ENCODE peak calls at places on chromosomes 2 and 18, in eight cellular contexts. V, W, Q, E, H, R, P and A are unnamed samples.

GRCh38 chr2:233816334-233816733 is 38.0 kb downstream of the HJURP start:
- DNase-seq in V (no peak), W (peak), Q (no peak), E (no peak), H (no peak), R (no peak), P (no peak), A (no peak)

GRCh38 chr2:37779611-37780010 is 108.2 kb upstream of the CDC42EP3 start:
- DNase-seq in V (no peak), W (no peak), Q (no peak), E (no peak), H (no peak), R (no peak), P (no peak), A (no peak)

GRCh38 chr2:216882876-216883275 is 23.0 kb upstream of the TNP1 start:
- DNase-seq in V (no peak), W (no peak), Q (no peak), E (no peak), H (no peak), R (no peak), P (no peak), A (no peak)

GRCh38 chr2:41932241-41933034 is 115.4 kb upstream of the PKDCC start:
- DNase-seq in V (no peak), W (no peak), Q (no peak), E (no peak), H (peak), R (no peak), P (no peak), A (peak)

GRCh38 chr2:43210467-43211303 is 15.7 kb downstream of the ZFP36L2 start:
- DNase-seq in V (peak), W (no peak), Q (no peak), E (no peak), H (peak), R (no peak), P (peak), A (peak)

GRCh38 chr2:240421396-240421795 is 14.1 kb upstream of the GPC1 start:
- DNase-seq in V (no peak), W (no peak), Q (no peak), E (peak), H (no peak), R (no peak), P (no peak), A (no peak)

GRCh38 chr2:97752342-97753334 is 39.3 kb downstream of the ZAP70 start:
- DNase-seq in V (peak), W (no peak), Q (peak), E (no peak), H (no peak), R (no peak), P (no peak), A (no peak)

GRCh38 chr18:56038258-56039030 is 450.5 kb upstream of the TCF4 start:
- DNase-seq in V (no peak), W (no peak), Q (no peak), E (no peak), H (no peak), R (no peak), P (no peak), A (no peak)

GRCh38 chr2:224142397-224143312 is 103.6 kb upstream of the SERPINE2 start:
- DNase-seq in V (peak), W (no peak), Q (peak), E (no peak), H (no peak), R (no peak), P (peak), A (peak)

GRCh38 chr2:1694371-1695271 is 49.7 kb downstream of the PXDN start:
- DNase-seq in V (no peak), W (no peak), Q (no peak), E (no peak), H (no peak), R (no peak), P (no peak), A (no peak)

GRCh38 chr18:44943201-44943881 is 262.7 kb downstream of the SETBP1 start:
- DNase-seq in V (peak), W (no peak), Q (peak), E (no peak), H (no peak), R (peak), P (peak), A (peak)

GRCh38 chr2:96315400-96316071 is 9.6 kb upstream of the ITPRIPL1 start:
- DNase-seq in V (peak), W (no peak), Q (peak), E (no peak), H (no peak), R (no peak), P (no peak), A (peak)

GRCh38 chr18:50973367-50974126 is 5.7 kb downstream of the ELAC1 start:
- DNase-seq in V (peak), W (no peak), Q (peak), E (no peak), H (no peak), R (no peak), P (no peak), A (peak)

GRCh38 chr18:9617006-9617542 is 2.7 kb upstream of the PPP4R1 start:
- DNase-seq in V (no peak), W (no peak), Q (no peak), E (no peak), H (no peak), R (no peak), P (no peak), A (peak)

GRCh38 chr18:62323483-62324354 is 1.4 kb upstream of the TNFRSF11A start:
- DNase-seq in V (no peak), W (no peak), Q (no peak), E (no peak), H (no peak), R (no peak), P (no peak), A (no peak)

GRCh38 chr2:217054791-217055190 is 194.9 kb upstream of the TNP1 start:
- DNase-seq in V (peak), W (no peak), Q (no peak), E (peak), H (no peak), R (no peak), P (no peak), A (peak)

GRCh38 chr2:59312967-59313943 is 1072.1 kb upstream of the FANCL start:
- DNase-seq in V (no peak), W (no peak), Q (no peak), E (no peak), H (no peak), R (no peak), P (no peak), A (no peak)

GRCh38 chr18:79599503-79599931 is 80.1 kb upstream of the CTDP1 start:
- DNase-seq in V (peak), W (no peak), Q (peak), E (no peak), H (peak), R (no peak), P (no peak), A (peak)

GRCh38 chr2:31256611-31257382 is 22.8 kb downstream of the EHD3 start:
- DNase-seq in V (no peak), W (no peak), Q (no peak), E (peak), H (no peak), R (peak), P (no peak), A (no peak)

GRCh38 chr2:241798081-241798630 is 10.8 kb upstream of the NEU4 start:
- DNase-seq in V (no peak), W (no peak), Q (no peak), E (peak), H (peak), R (no peak), P (no peak), A (no peak)

GRCh38 chr2:64866797-64867196 is 122.4 kb upstream of the SLC1A4 start:
- DNase-seq in V (no peak), W (peak), Q (peak), E (no peak), H (no peak), R (no peak), P (peak), A (peak)

GRCh38 chr18:55853268-55853667 is 265.3 kb upstream of the TCF4 start:
- DNase-seq in V (no peak), W (no peak), Q (no peak), E (no peak), H (no peak), R (no peak), P (no peak), A (no peak)

GRCh38 chr2:223010641-223011040 is 41.3 kb upstream of the KCNE4 start:
- DNase-seq in V (peak), W (no peak), Q (no peak), E (no peak), H (no peak), R (no peak), P (peak), A (peak)

GRCh38 chr2:159032156-159032555 is 63.7 kb downstream of the TANC1 start:
- DNase-seq in V (no peak), W (no peak), Q (no peak), E (no peak), H (no peak), R (no peak), P (no peak), A (no peak)

GRCh38 chr2:25241452-25241851 is 73.1 kb upstream of the POMC start:
- DNase-seq in V (no peak), W (no peak), Q (no peak), E (no peak), H (no peak), R (no peak), P (no peak), A (no peak)

GRCh38 chr2:69083126-69083733 is 70.3 kb downstream of the ANTXR1 start:
- DNase-seq in V (peak), W (no peak), Q (no peak), E (peak), H (no peak), R (no peak), P (no peak), A (no peak)

GRCh38 chr2:126893153-126893552 is 5.5 kb upstream of the TEX51 start:
- DNase-seq in V (no peak), W (peak), Q (no peak), E (no peak), H (peak), R (no peak), P (no peak), A (no peak)

GRCh38 chr2:127586746-127587295 is 51.3 kb downstream of the MYO7B start:
- DNase-seq in V (no peak), W (no peak), Q (no peak), E (peak), H (no peak), R (no peak), P (no peak), A (no peak)

GRCh38 chr2:192278701-192279100 is 84.0 kb upstream of the TMEFF2 start:
- DNase-seq in V (no peak), W (no peak), Q (no peak), E (no peak), H (no peak), R (no peak), P (no peak), A (no peak)

GRCh38 chr2:149365826-149366583 is 35.6 kb downstream of the LYPD6 start:
- DNase-seq in V (peak), W (no peak), Q (peak), E (no peak), H (no peak), R (no peak), P (no peak), A (peak)

GRCh38 chr18:34802938-34803337 is 92.8 kb downstream of the DTNA start:
- DNase-seq in V (no peak), W (no peak), Q (no peak), E (no peak), H (no peak), R (peak), P (no peak), A (peak)

GRCh38 chr2:237692601-237693079 is 65.3 kb downstream of the LRRFIP1 start:
- DNase-seq in V (no peak), W (peak), Q (no peak), E (no peak), H (peak), R (peak), P (no peak), A (no peak)

DNA sequence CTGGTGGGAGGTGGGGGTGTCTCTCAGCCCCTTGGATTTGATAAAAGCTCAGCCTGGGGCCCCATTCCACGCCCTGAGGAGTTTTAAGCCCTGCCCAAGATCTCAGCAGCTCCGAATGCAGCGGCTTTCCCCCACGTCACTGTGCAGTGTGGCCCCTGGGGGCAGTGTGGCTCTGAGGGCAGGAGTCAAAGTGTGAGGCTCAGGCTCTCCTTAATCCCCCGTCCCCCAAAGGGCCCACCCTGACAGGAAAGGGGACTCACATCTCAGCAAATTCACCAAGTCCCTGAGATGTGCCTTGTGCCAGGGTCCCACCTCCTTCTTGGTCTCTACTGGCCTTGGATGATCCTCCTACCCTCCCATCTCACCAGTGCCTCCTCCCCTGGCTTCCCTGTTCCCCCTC is 25.2 kb downstream of the NPPC start:
- DNase-seq in V (no peak), W (no peak), Q (no peak), E (peak), H (peak), R (peak), P (no peak), A (no peak)
- TF ChIP-seq CTCF in V (no peak), W (no peak), Q (no peak), E (peak), H (no peak), R (no peak), P (no peak), A (no peak)

GRCh38 chr2:209772316-209772715 is 684 bp downstream of the UNC80 start:
- DNase-seq in V (no peak), W (no peak), Q (no peak), E (peak), H (no peak), R (no peak), P (no peak), A (no peak)
- H3K4me3 ChIP-seq in V (no peak), W (no peak), Q (no peak), E (peak), H (no peak), R (peak), P (no peak), A (peak)

DNA sequence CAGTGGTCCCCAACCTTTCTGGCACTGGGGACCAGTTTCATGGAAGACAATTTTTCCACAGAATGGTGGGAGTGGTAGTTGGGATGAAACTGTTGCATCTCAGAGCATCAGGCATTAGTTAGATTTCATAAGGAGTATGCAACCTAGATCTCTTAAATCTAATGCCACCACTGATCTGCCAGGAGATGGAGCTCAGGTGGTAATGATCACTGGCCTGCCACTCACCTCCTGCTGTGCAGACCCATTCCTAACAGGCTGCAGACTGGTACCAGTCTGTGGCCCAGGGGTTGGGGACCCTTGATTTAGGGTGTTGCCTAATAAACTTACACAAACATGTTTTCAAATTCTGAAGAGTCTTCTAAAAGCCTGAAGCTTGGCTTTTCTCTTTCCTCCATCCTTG is 261.3 kb downstream of the CDH19 start:
- DNase-seq in V (no peak), W (no peak), Q (no peak), E (no peak), H (no peak), R (no peak), P (no peak), A (no peak)
- TF ChIP-seq CTCF in V (no peak), W (no peak), Q (no peak), E (no peak), H (no peak), R (no peak), P (no peak), A (no peak)

GRCh38 chr2:10305254-10305635 is 2.5 kb downstream of the HPCAL1 start:
- DNase-seq in V (no peak), W (no peak), Q (peak), E (no peak), H (no peak), R (no peak), P (no peak), A (peak)
- H3K4me3 ChIP-seq in V (no peak), W (no peak), Q (peak), E (no peak), H (peak), R (no peak), P (no peak), A (no peak)

GRCh38 chr2:26522325-26523120 is 44.6 kb upstream of the OTOF start:
- DNase-seq in V (no peak), W (no peak), Q (peak), E (no peak), H (no peak), R (no peak), P (no peak), A (no peak)

GRCh38 chr2:26519396-26519991 is 41.6 kb upstream of the OTOF start:
- DNase-seq in V (no peak), W (no peak), Q (no peak), E (peak), H (no peak), R (no peak), P (no peak), A (no peak)

GRCh38 chr2:26521913-26522180 is 43.9 kb upstream of the OTOF start:
- DNase-seq in V (no peak), W (no peak), Q (no peak), E (peak), H (no peak), R (no peak), P (no peak), A (no peak)

GRCh38 chr2:26520065-26520464 is 42.1 kb upstream of the OTOF start:
- DNase-seq in V (no peak), W (no peak), Q (no peak), E (no peak), H (no peak), R (no peak), P (no peak), A (no peak)

DNA sequence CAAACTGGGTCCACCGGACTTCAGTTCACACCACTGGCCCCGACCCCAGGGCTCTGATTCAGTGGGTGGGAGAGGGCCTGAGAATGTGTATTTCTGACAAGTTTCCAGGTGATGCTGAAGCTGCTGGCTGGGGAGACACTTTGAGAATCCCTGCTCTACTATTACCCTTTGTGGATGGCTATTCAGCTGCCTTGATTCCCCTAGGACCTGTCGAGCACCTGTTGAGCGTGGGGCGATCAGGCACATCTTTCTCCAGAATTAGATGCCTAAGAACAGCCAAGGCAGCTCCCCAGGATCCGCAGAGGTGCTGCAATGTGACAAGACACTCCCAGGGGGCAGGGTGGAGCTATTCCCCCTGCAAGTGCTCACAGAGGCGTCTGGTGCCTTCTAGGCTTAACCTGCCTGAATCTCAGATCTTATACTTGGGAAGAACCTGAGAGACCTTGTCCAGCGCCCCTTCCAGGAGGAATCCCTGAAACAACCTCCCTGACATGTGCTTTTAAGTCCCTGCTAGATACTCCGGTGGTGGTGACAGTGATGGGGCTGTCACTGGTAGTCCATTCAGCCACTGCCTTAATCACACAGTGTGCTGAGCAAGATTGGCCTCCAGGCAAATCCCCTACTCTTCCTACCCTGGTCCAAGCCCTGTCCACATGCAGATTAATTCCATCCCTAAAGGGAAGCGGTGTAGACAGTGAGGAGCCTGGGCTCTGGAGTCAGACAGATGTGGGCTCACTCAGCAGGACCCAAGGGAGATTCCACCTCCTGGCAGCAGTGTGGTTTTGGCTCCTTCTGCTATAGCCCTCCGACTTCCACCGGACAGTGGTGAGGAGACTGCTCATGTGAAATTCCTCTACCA is 43.4 kb upstream of the OTOF start:
- DNase-seq in V (no peak), W (no peak), Q (no peak), E (peak), H (no peak), R (peak), P (no peak), A (no peak)
- TF ChIP-seq CTCF in V (peak), W (no peak), Q (peak), E (peak), H (peak), R (peak), P (peak), A (peak)

DNA sequence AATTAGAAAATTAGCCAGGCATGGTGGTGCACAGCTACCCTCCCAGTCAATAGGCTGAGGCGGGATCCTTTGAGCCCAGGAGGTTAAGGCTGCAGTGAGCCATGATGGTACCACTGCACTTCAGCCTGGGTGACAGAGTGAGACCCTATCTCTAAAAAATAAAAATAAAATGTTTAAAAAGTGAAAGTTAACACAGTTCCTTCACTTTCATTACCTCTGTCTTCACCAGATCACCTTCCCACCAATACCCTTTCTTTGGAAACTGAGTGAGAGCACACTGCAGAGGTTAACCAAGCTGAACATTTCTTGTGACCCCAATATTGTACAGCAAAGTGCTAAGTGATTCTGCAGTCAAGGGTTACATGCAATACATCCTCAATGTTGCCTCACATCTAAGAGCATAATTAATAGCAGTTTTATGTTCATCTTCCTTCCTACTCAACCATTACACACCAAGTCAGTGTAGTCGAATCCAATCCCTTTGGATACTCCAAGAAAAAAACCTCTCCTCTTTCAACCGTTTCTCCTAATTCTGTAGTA is 1.7 kb downstream of the L3MBTL4 start:
- DNase-seq in V (no peak), W (no peak), Q (no peak), E (no peak), H (no peak), R (no peak), P (no peak), A (no peak)
- H3K4me3 ChIP-seq in V (no peak), W (no peak), Q (no peak), E (no peak), H (peak), R (no peak), P (no peak), A (no peak)